ENCODE peak calls at places on chromosome 22, in four cellular contexts. V is NCI-H748 treated with DMSO at 0.1 percent for 48 hours, U is cardiac septum, X is left ventricle myocardium inferior. O is an unnamed sample.

GRCh38 chr22:30196867-30197336 is 49.7 kb downstream of the LIF start:
- DNase-seq in V (no peak), U (no peak), X (no peak), O (no peak)

GRCh38 chr22:42939941-42940653 is 74.9 kb downstream of the PACSIN2 start:
- DNase-seq in V (peak; percentile 32), U (peak; percentile 71), X (no peak), O (peak; percentile 72)

GRCh38 chr22:42553475-42554361 is at the start of gene SERHL2:
- DNase-seq in V (peak; percentile 46), U (peak; percentile 93), X (peak; percentile 92), O (peak; percentile 95)

GRCh38 chr22:48705159-48705916 is 1122.3 kb downstream of the BRD1 start:
- DNase-seq in V (no peak), U (peak; percentile 67), X (peak; percentile 7), O (no peak)

GRCh38 chr22:42431401-42432019 is 693 bp downstream of the NFAM1 start:
- DNase-seq in V (no peak), U (no peak), X (no peak), O (no peak)

GRCh38 chr22:41983516-41983915 is 14.3 kb downstream of the SEPTIN3 start:
- DNase-seq in V (no peak), U (no peak), X (no peak), O (peak; percentile 77)

GRCh38 chr22:37293172-37293571 is 10.9 kb downstream of the CYTH4 start:
- DNase-seq in V (no peak), U (no peak), X (no peak), O (no peak)

GRCh38 chr22:19422440-19423301 is 8.9 kb downstream of the HIRA start:
- DNase-seq in V (no peak), U (no peak), X (no peak), O (peak; percentile 20)

GRCh38 chr22:25076281-25076680 is 123.4 kb upstream of the CRYBB3 start:
- DNase-seq in V (no peak), U (no peak), X (no peak), O (no peak)

GRCh38 chr22:46049726-46050450 is 72.9 kb upstream of the WNT7B start:
- DNase-seq in V (no peak), U (peak; percentile 75), X (peak; percentile 14), O (no peak)

GRCh38 chr22:18078329-18079041 is 695 bp downstream of the PEX26 start:
- DNase-seq in V (no peak), U (peak; percentile 75), X (no peak), O (no peak)

O was measured in foreskin fibroblast.